ENCODE peak calls at places on chromosomes 2 and 18, in seven cellular contexts. J, W, A, L, D, M and T are unnamed samples.

GRCh38 chr18:49094979-49095632 is 144.3 kb upstream of the SMAD7 start:
- DNase-seq in A (peak), L (no peak), W (peak), J (peak), M (peak), D (no peak), T (no peak)

GRCh38 chr2:182854405-182855105 is 11.9 kb downstream of the FRZB start:
- DNase-seq in M (no peak), A (peak), J (no peak), L (no peak), W (no peak), D (no peak), T (no peak)

GRCh38 chr18:52288403-52289004 is 51.5 kb upstream of the DCC start:
- DNase-seq in D (peak), J (no peak), A (peak), M (no peak), W (peak), L (peak), T (peak)

GRCh38 chr2:148817210-148817708 is 57.8 kb upstream of the KIF5C start:
- DNase-seq in A (peak), W (no peak), J (no peak), D (no peak), M (no peak), L (no peak), T (no peak)

GRCh38 chr2:8628870-8629209 is 53.0 kb upstream of the ID2 start:
- DNase-seq in M (no peak), D (no peak), J (no peak), W (no peak), L (no peak), A (no peak), T (no peak)

GRCh38 chr18:22185298-22185697 is 15.9 kb downstream of the GATA6 start:
- DNase-seq in M (peak), D (no peak), A (peak), W (no peak), L (no peak), J (no peak), T (no peak)

GRCh38 chr18:27803957-27804356 is 373.0 kb downstream of the CDH2 start:
- DNase-seq in L (no peak), D (no peak), M (no peak), A (no peak), W (peak), J (peak), T (no peak)

GRCh38 chr2:151669585-151670081 is 64.6 kb downstream of the NEB start:
- DNase-seq in L (no peak), W (peak), M (no peak), D (no peak), J (peak), A (no peak), T (no peak)

GRCh38 chr2:106581755-106582430 is 94.7 kb downstream of the CD8B2 start:
- DNase-seq in A (peak), L (peak), M (no peak), D (peak), J (peak), W (peak), T (peak)

GRCh38 chr2:78992807-78993517 is 32.5 kb upstream of the REG3G start:
- DNase-seq in M (no peak), J (no peak), D (peak), L (no peak), W (no peak), A (no peak), T (peak)

GRCh38 chr2:201860541-201861154 is 54.3 kb downstream of the CDK15 start:
- DNase-seq in J (peak), W (peak), M (peak), L (peak), D (peak), A (peak), T (peak)

GRCh38 chr2:210617732-210618330 is 61.4 kb downstream of the CPS1 start:
- DNase-seq in W (peak), M (peak), D (peak), L (peak), J (peak), A (peak), T (no peak)

GRCh38 chr2:201781583-201782051 is 884 bp upstream of the ALS2 start:
- DNase-seq in J (no peak), L (peak), A (peak), D (peak), W (peak), M (no peak), T (peak)

GRCh38 chr18:22465859-22466602 is 48.3 kb upstream of the CTAGE1 start:
- DNase-seq in L (no peak), A (peak), D (no peak), J (peak), W (peak), M (peak), T (no peak)

GRCh38 chr2:9768388-9768787 is 74.9 kb upstream of the TAF1B start:
- DNase-seq in M (no peak), A (no peak), W (no peak), D (no peak), J (no peak), L (no peak), T (no peak)

GRCh38 chr2:217693363-217693762 is 309.4 kb downstream of the TNS1 start:
- DNase-seq in J (no peak), L (no peak), M (no peak), D (no peak), A (no peak), W (no peak), T (no peak)

GRCh38 chr2:14616342-14616741 is 16.2 kb upstream of the LRATD1 start:
- DNase-seq in A (no peak), W (no peak), M (no peak), J (peak), L (no peak), D (no peak), T (no peak)

GRCh38 chr2:45285311-45285710 is 276.1 kb upstream of the SIX2 start:
- DNase-seq in L (no peak), M (no peak), W (no peak), J (no peak), A (peak), D (no peak), T (no peak)

GRCh38 chr2:134771313-134771801 is 52.6 kb upstream of the TMEM163 start:
- DNase-seq in J (no peak), W (no peak), D (no peak), L (no peak), M (no peak), A (no peak), T (no peak)

GRCh38 chr18:3875961-3876360 is 426.0 kb downstream of the TGIF1 start:
- DNase-seq in W (no peak), D (no peak), L (no peak), M (no peak), J (no peak), A (no peak), T (no peak)

GRCh38 chr2:230952226-230952956 is 27.3 kb upstream of the GPR55 start:
- DNase-seq in J (no peak), W (no peak), A (no peak), M (no peak), D (no peak), L (no peak), T (no peak)

GRCh38 chr2:237629739-237630138 is 2.4 kb downstream of the LRRFIP1 start:
- DNase-seq in L (no peak), D (no peak), W (peak), J (peak), A (peak), M (no peak), T (no peak)

GRCh38 chr2:10042301-10043161 is 819 bp upstream of the KLF11 start:
- DNase-seq in D (no peak), J (peak), A (peak), L (peak), W (peak), M (peak), T (peak)

GRCh38 chr2:88027709-88028389 is 11.5 kb upstream of the RNU2-63P start:
- DNase-seq in W (no peak), M (no peak), A (no peak), L (no peak), D (no peak), J (no peak), T (no peak)

GRCh38 chr2:26607698-26608097 is 33.5 kb downstream of the CIB4 start:
- DNase-seq in A (no peak), D (no peak), J (no peak), L (no peak), W (no peak), M (no peak), T (no peak)

GRCh38 chr2:120508581-120509041 is 162.7 kb downstream of the INHBB start:
- DNase-seq in L (no peak), A (peak), J (peak), M (peak), W (peak), D (no peak), T (no peak)

GRCh38 chr18:29188760-29189159 is 1011.8 kb upstream of the CDH2 start:
- DNase-seq in A (no peak), W (peak), D (no peak), J (peak), L (no peak), M (no peak), T (no peak)

GRCh38 chr2:19576411-19576810 is 218.0 kb upstream of the OSR1 start:
- DNase-seq in L (no peak), J (no peak), A (peak), W (peak), M (peak), D (no peak), T (no peak)

GRCh38 chr2:231207734-231208133 is 9.3 kb downstream of the ARMC9 start:
- DNase-seq in A (no peak), J (no peak), D (no peak), W (no peak), L (no peak), M (no peak), T (no peak)

GRCh38 chr2:4539121-4539520 is 835.7 kb downstream of the DCDC2C start:
- DNase-seq in J (no peak), D (no peak), M (no peak), L (no peak), W (no peak), A (no peak), T (no peak)

GRCh38 chr18:74244554-74244953 is 47.2 kb downstream of the CYB5A start:
- DNase-seq in W (peak), A (no peak), L (no peak), D (no peak), J (no peak), M (no peak), T (no peak)

DNA sequence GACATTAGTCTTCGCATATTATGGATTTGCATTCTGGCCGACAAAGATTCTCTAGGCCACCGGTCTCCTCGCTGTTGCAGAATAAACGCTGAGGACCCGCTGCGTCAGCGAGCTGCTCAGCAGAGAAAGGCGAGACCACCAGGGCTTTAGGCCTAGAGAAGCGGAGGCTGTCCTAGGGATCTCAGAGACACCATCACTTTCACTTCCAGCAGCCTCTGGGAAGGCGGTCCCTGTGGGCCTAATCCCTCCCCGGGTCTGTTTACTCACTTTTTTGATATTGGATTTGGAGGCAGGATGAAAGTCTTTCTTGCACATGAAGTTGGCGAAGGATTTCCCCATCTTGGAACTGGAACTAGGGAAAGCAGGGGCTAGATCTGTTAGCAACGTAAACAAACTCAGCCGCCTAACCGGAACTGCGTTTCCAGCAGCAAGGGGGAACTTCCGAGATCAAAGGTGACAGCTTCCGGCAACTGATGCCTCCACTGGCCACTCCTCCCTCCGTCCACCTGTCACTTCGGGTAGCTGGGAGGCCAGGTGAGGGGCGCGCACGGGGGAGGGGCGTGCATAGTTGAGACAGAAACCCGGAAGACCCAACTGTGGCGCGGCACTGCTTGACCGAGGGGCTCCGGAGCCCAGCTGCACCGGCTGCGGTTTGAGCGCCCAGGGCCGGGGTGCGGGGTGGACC is at the start of gene SCRN3:
- DNase-seq in J (peak), M (peak), A (peak), W (peak), D (peak), L (peak), T (peak)
- TF ChIP-seq CTCF in J (no peak), M (no peak), A (no peak), W (no peak), D (no peak), L (no peak), T (no peak)

GRCh38 chr2:207487650-207488315 is 42.0 kb upstream of the CREB1 start:
- DNase-seq in W (peak), J (peak), M (no peak), D (no peak), A (peak), L (no peak), T (no peak)
- TF ChIP-seq CTCF in W (no peak), J (peak), M (no peak), D (no peak), A (peak), L (no peak), T (no peak)

GRCh38 chr18:10050956-10051355 is 137.1 kb downstream of the VAPA start:
- DNase-seq in A (no peak), J (no peak), W (no peak), M (no peak), D (no peak), L (no peak), T (no peak)
- TF ChIP-seq CTCF in A (no peak), J (no peak), W (no peak), M (no peak), D (no peak), L (no peak), T (no peak)

GRCh38 chr2:188909036-188909435 is 65.1 kb upstream of the COL3A1 start:
- DNase-seq in W (peak), M (no peak), D (no peak), A (no peak), L (no peak), J (peak), T (no peak)
- TF ChIP-seq CTCF in W (no peak), M (no peak), D (no peak), A (no peak), L (no peak), J (no peak), T (no peak)

DNA sequence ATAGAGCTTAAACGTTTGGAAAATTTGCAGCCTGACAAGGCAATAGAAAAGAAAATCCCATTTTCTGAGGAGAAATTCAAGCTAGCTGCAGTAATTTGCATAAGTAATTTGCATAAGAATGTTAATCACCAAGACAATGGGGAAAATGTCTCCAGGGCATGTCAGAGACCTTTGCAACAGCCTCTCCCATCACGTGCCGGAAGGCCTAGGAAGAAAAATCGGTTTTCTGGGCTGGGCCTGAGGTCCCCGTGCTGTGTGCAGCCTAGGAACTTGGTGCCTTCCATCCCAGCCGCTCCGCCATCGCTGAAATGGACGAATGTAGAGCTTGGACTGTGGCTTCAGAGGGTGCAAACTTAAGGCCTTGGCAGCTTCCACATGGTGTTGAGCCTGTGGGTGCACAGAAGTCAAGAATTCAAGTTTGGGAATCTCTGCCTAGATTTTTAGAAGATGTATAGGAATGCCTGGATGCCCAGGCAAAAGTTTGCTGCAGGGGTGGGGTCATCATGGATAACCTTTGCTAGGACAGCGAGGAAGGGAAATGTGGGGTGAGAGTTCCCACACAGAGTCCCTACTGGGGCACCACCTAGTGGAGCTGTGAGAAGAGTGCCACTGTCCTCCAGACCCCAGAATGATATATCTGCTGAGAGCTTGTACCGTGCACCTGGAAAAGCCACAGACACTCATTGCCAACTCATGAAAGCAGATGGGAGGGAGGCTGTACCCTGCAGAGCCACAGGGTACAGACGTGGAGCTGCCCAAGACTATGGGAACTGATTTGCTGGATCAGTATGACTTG is 164.6 kb downstream of the GULP1 start:
- DNase-seq in D (no peak), L (no peak), J (no peak), W (no peak), A (no peak), M (no peak), T (no peak)
- TF ChIP-seq CTCF in D (peak), L (peak), J (no peak), W (no peak), A (peak), M (peak), T (peak)

DNA sequence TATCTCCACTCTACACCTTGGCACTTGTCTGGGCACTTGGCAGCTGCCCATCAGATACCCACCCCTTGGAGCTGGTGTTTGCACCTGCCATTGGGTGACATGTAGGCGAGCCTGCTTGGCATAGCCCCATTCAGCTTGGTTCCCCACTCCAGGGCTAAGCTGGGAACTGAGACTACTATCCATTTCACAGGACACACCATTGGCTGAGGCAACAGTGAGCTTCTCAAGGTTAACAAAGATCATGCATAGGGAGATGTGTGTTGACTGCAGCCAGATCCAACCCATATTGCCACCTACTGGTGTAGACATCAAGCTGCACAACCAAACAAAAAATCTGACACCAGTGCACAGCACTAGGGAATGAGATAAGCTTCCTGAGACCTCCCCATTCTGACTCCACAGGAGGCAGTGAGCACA is 1389.8 kb upstream of the TMEFF2 start:
- DNase-seq in W (peak), A (peak), M (peak), L (peak), J (peak), D (peak), T (peak)
- TF ChIP-seq CTCF in W (peak), A (peak), M (peak), L (peak), J (peak), D (peak), T (peak)

GRCh38 chr2:214311031-214311533 is 99.8 kb upstream of the VWC2L start:
- DNase-seq in J (no peak), A (no peak), D (no peak), L (no peak), M (no peak), W (no peak), T (peak)

GRCh38 chr2:214311931-214312749 is 98.7 kb upstream of the VWC2L start:
- DNase-seq in D (no peak), W (peak), L (no peak), M (no peak), A (no peak), J (peak), T (no peak)

GRCh38 chr2:214315324-214315723 is 95.5 kb upstream of the VWC2L start:
- DNase-seq in D (no peak), W (no peak), M (no peak), J (no peak), A (no peak), L (no peak), T (no peak)

GRCh38 chr2:214310319-214310718 is 100.5 kb upstream of the VWC2L start:
- DNase-seq in M (no peak), W (peak), A (no peak), L (no peak), D (peak), J (no peak), T (no peak)
- TF ChIP-seq CTCF in M (peak), W (peak), A (peak), L (peak), D (peak), J (peak), T (peak)

DNA sequence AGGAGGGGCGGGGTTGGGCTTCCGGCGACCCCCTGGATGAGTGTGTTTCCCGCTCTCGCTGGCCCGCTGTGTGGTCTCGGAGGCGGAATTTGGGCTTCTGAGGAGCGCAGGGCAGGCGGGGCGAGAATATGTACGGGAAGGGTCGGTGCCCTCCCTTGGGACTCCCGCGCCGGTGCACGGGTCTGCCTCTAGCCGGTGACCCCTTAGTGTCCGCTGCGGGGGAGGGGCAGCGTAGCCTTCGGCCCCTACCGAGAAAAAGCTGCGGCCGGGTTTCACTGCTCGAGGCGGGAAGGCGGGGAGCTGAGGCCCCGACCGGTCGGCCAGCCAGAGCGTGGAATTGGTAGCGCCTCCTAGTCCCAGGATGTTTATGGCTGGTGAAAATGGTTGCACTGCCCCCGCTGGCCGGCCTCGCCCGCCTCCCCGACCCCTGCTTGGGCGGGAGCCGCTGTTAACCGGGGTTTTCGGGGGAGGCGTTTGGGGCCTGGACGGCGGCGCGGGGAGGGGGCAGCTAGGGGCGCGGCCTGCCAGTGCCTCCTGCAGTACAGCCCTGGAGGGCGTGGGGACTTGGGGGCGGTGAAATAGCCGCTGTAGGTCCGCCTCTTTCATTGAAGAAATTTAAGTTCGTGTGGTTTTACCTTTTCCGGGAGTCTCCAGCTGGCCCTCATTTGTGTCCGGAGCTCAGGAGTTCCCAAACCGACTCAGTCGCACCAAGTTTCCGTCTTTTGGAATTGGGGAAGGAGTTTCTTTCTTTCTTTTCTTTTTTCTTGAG is at the start of gene UGP2:
- DNase-seq in M (peak), J (peak), W (peak), A (peak), D (peak), L (peak), T (peak)
- TF ChIP-seq CTCF in M (peak), J (no peak), W (peak), A (no peak), D (peak), L (peak), T (peak)

GRCh38 chr2:165839610-165840009 is 45.6 kb upstream of the GALNT3 start:
- DNase-seq in J (peak), W (peak), M (no peak), D (no peak), L (no peak), A (no peak), T (no peak)
- TF ChIP-seq CTCF in J (no peak), W (peak), M (no peak), D (no peak), L (no peak), A (no peak), T (no peak)